ENCODE peak calls at places on chromosome 16, in seven cellular contexts. One of them, this sample, is unnamed.

GRCh38 chr16:62709856-62710255 is 673.6 kb upstream of the CDH8 start:
- DNase-seq in activated CD4-positive, alpha-beta T cell treated with anti-CD3 and anti-CD28 coated beads, Interleukin-2, amount 10 ng/mL, durations not matched to agents 7 days and 5 days: no peak
- DNase-seq in OCI-M1: no peak
- DNase-seq in ascending aorta: no peak
- DNase-seq in NCI-H1417 treated with DMSO at 0.1 percent for 48 hours: no peak
- DNase-seq in left ventricle myocardium superior: no peak
- DNase-seq in HTR-8/SVneo: no peak
- DNase-seq in this sample: no peak

GRCh38 chr16:51881731-51882130 is 665.2 kb downstream of the TOX3 start:
- DNase-seq in activated CD4-positive, alpha-beta T cell treated with anti-CD3 and anti-CD28 coated beads, Interleukin-2, amount 10 ng/mL, durations not matched to agents 7 days and 5 days: no peak
- DNase-seq in OCI-M1: no peak
- DNase-seq in ascending aorta: no peak
- DNase-seq in NCI-H1417 treated with DMSO at 0.1 percent for 48 hours: no peak
- DNase-seq in left ventricle myocardium superior: no peak
- DNase-seq in HTR-8/SVneo: no peak
- DNase-seq in this sample: no peak

GRCh38 chr16:81035975-81036750 is 521 bp downstream of the ATMIN start:
- DNase-seq in activated CD4-positive, alpha-beta T cell treated with anti-CD3 and anti-CD28 coated beads, Interleukin-2, amount 10 ng/mL, durations not matched to agents 7 days and 5 days: peak
- DNase-seq in OCI-M1: peak
- DNase-seq in ascending aorta: no peak
- DNase-seq in NCI-H1417 treated with DMSO at 0.1 percent for 48 hours: no peak
- DNase-seq in left ventricle myocardium superior: peak
- DNase-seq in HTR-8/SVneo: peak
- DNase-seq in this sample: no peak

GRCh38 chr16:66275795-66276428 is 90.6 kb upstream of the CDH5 start:
- DNase-seq in activated CD4-positive, alpha-beta T cell treated with anti-CD3 and anti-CD28 coated beads, Interleukin-2, amount 10 ng/mL, durations not matched to agents 7 days and 5 days: peak
- DNase-seq in OCI-M1: peak
- DNase-seq in ascending aorta: no peak
- DNase-seq in NCI-H1417 treated with DMSO at 0.1 percent for 48 hours: no peak
- DNase-seq in left ventricle myocardium superior: no peak
- DNase-seq in HTR-8/SVneo: peak
- DNase-seq in this sample: peak

GRCh38 chr16:10688291-10688690 is 6.4 kb downstream of the TEKT5 start:
- DNase-seq in activated CD4-positive, alpha-beta T cell treated with anti-CD3 and anti-CD28 coated beads, Interleukin-2, amount 10 ng/mL, durations not matched to agents 7 days and 5 days: no peak
- DNase-seq in OCI-M1: no peak
- DNase-seq in ascending aorta: no peak
- DNase-seq in NCI-H1417 treated with DMSO at 0.1 percent for 48 hours: no peak
- DNase-seq in left ventricle myocardium superior: no peak
- DNase-seq in HTR-8/SVneo: no peak
- DNase-seq in this sample: no peak

GRCh38 chr16:20874088-20874581 is 26.0 kb downstream of the DCUN1D3 start:
- DNase-seq in activated CD4-positive, alpha-beta T cell treated with anti-CD3 and anti-CD28 coated beads, Interleukin-2, amount 10 ng/mL, durations not matched to agents 7 days and 5 days: no peak
- DNase-seq in OCI-M1: no peak
- DNase-seq in ascending aorta: no peak
- DNase-seq in NCI-H1417 treated with DMSO at 0.1 percent for 48 hours: no peak
- DNase-seq in left ventricle myocardium superior: no peak
- DNase-seq in HTR-8/SVneo: no peak
- DNase-seq in this sample: no peak

GRCh38 chr16:88815901-88816589 is 4.3 kb upstream of the APRT start:
- DNase-seq in activated CD4-positive, alpha-beta T cell treated with anti-CD3 and anti-CD28 coated beads, Interleukin-2, amount 10 ng/mL, durations not matched to agents 7 days and 5 days: peak
- DNase-seq in OCI-M1: peak
- DNase-seq in ascending aorta: no peak
- DNase-seq in NCI-H1417 treated with DMSO at 0.1 percent for 48 hours: peak
- DNase-seq in left ventricle myocardium superior: peak
- DNase-seq in HTR-8/SVneo: peak
- DNase-seq in this sample: no peak

GRCh38 chr16:75486014-75486404 is 9.2 kb downstream of the CHST6 start:
- DNase-seq in activated CD4-positive, alpha-beta T cell treated with anti-CD3 and anti-CD28 coated beads, Interleukin-2, amount 10 ng/mL, durations not matched to agents 7 days and 5 days: no peak
- DNase-seq in OCI-M1: no peak
- DNase-seq in ascending aorta: no peak
- DNase-seq in NCI-H1417 treated with DMSO at 0.1 percent for 48 hours: no peak
- DNase-seq in left ventricle myocardium superior: no peak
- DNase-seq in HTR-8/SVneo: no peak
- DNase-seq in this sample: no peak

GRCh38 chr16:30644334-30644830 is 6.4 kb upstream of the PRR14 start:
- DNase-seq in activated CD4-positive, alpha-beta T cell treated with anti-CD3 and anti-CD28 coated beads, Interleukin-2, amount 10 ng/mL, durations not matched to agents 7 days and 5 days: no peak
- DNase-seq in OCI-M1: no peak
- DNase-seq in ascending aorta: no peak
- DNase-seq in NCI-H1417 treated with DMSO at 0.1 percent for 48 hours: no peak
- DNase-seq in left ventricle myocardium superior: no peak
- DNase-seq in HTR-8/SVneo: no peak
- DNase-seq in this sample: no peak

GRCh38 chr16:86232496-86232895 is 277.8 kb upstream of the FOXF1 start:
- DNase-seq in activated CD4-positive, alpha-beta T cell treated with anti-CD3 and anti-CD28 coated beads, Interleukin-2, amount 10 ng/mL, durations not matched to agents 7 days and 5 days: no peak
- DNase-seq in OCI-M1: no peak
- DNase-seq in ascending aorta: no peak
- DNase-seq in NCI-H1417 treated with DMSO at 0.1 percent for 48 hours: no peak
- DNase-seq in left ventricle myocardium superior: no peak
- DNase-seq in HTR-8/SVneo: no peak
- DNase-seq in this sample: no peak

GRCh38 chr16:15894571-15895358 is 6.4 kb upstream of the CEP20 start:
- DNase-seq in activated CD4-positive, alpha-beta T cell treated with anti-CD3 and anti-CD28 coated beads, Interleukin-2, amount 10 ng/mL, durations not matched to agents 7 days and 5 days: no peak
- DNase-seq in OCI-M1: no peak
- DNase-seq in ascending aorta: no peak
- DNase-seq in NCI-H1417 treated with DMSO at 0.1 percent for 48 hours: no peak
- DNase-seq in left ventricle myocardium superior: no peak
- DNase-seq in HTR-8/SVneo: no peak
- DNase-seq in this sample: no peak

GRCh38 chr16:14454391-14454790 is 175.7 kb downstream of the PARN start:
- DNase-seq in activated CD4-positive, alpha-beta T cell treated with anti-CD3 and anti-CD28 coated beads, Interleukin-2, amount 10 ng/mL, durations not matched to agents 7 days and 5 days: no peak
- DNase-seq in OCI-M1: no peak
- DNase-seq in ascending aorta: no peak
- DNase-seq in NCI-H1417 treated with DMSO at 0.1 percent for 48 hours: no peak
- DNase-seq in left ventricle myocardium superior: no peak
- DNase-seq in HTR-8/SVneo: no peak
- DNase-seq in this sample: no peak

GRCh38 chr16:52077656-52078055 is 469.3 kb downstream of the TOX3 start:
- DNase-seq in activated CD4-positive, alpha-beta T cell treated with anti-CD3 and anti-CD28 coated beads, Interleukin-2, amount 10 ng/mL, durations not matched to agents 7 days and 5 days: no peak
- DNase-seq in OCI-M1: no peak
- DNase-seq in ascending aorta: no peak
- DNase-seq in NCI-H1417 treated with DMSO at 0.1 percent for 48 hours: no peak
- DNase-seq in left ventricle myocardium superior: no peak
- DNase-seq in HTR-8/SVneo: no peak
- DNase-seq in this sample: no peak

GRCh38 chr16:87297918-87298631 is 19.1 kb downstream of the C16orf95 start:
- DNase-seq in activated CD4-positive, alpha-beta T cell treated with anti-CD3 and anti-CD28 coated beads, Interleukin-2, amount 10 ng/mL, durations not matched to agents 7 days and 5 days: peak
- DNase-seq in OCI-M1: peak
- DNase-seq in ascending aorta: no peak
- DNase-seq in NCI-H1417 treated with DMSO at 0.1 percent for 48 hours: no peak
- DNase-seq in left ventricle myocardium superior: no peak
- DNase-seq in HTR-8/SVneo: peak
- DNase-seq in this sample: no peak

GRCh38 chr16:29972992-29973383 is 680 bp upstream of the TAOK2 start:
- DNase-seq in activated CD4-positive, alpha-beta T cell treated with anti-CD3 and anti-CD28 coated beads, Interleukin-2, amount 10 ng/mL, durations not matched to agents 7 days and 5 days: no peak
- DNase-seq in OCI-M1: no peak
- DNase-seq in ascending aorta: no peak
- DNase-seq in NCI-H1417 treated with DMSO at 0.1 percent for 48 hours: no peak
- DNase-seq in left ventricle myocardium superior: no peak
- DNase-seq in HTR-8/SVneo: no peak
- DNase-seq in this sample: no peak

GRCh38 chr16:89253548-89254287 is 36.2 kb downstream of the ZNF778 start:
- DNase-seq in activated CD4-positive, alpha-beta T cell treated with anti-CD3 and anti-CD28 coated beads, Interleukin-2, amount 10 ng/mL, durations not matched to agents 7 days and 5 days: no peak
- DNase-seq in OCI-M1: no peak
- DNase-seq in ascending aorta: no peak
- DNase-seq in NCI-H1417 treated with DMSO at 0.1 percent for 48 hours: no peak
- DNase-seq in left ventricle myocardium superior: no peak
- DNase-seq in HTR-8/SVneo: no peak
- DNase-seq in this sample: no peak

GRCh38 chr16:1535391-1536291 is 2.2 kb downstream of the TMEM204 start:
- DNase-seq in activated CD4-positive, alpha-beta T cell treated with anti-CD3 and anti-CD28 coated beads, Interleukin-2, amount 10 ng/mL, durations not matched to agents 7 days and 5 days: peak
- DNase-seq in OCI-M1: no peak
- DNase-seq in ascending aorta: no peak
- DNase-seq in NCI-H1417 treated with DMSO at 0.1 percent for 48 hours: no peak
- DNase-seq in left ventricle myocardium superior: peak
- DNase-seq in HTR-8/SVneo: no peak
- DNase-seq in this sample: no peak

GRCh38 chr16:22424161-22424937 is 49.9 kb upstream of the CDR2 start:
- DNase-seq in activated CD4-positive, alpha-beta T cell treated with anti-CD3 and anti-CD28 coated beads, Interleukin-2, amount 10 ng/mL, durations not matched to agents 7 days and 5 days: no peak
- DNase-seq in OCI-M1: no peak
- DNase-seq in ascending aorta: peak
- DNase-seq in NCI-H1417 treated with DMSO at 0.1 percent for 48 hours: no peak
- DNase-seq in left ventricle myocardium superior: peak
- DNase-seq in HTR-8/SVneo: no peak
- DNase-seq in this sample: peak

GRCh38 chr16:19898924-19899604 is 14.4 kb upstream of the GPRC5B start:
- DNase-seq in activated CD4-positive, alpha-beta T cell treated with anti-CD3 and anti-CD28 coated beads, Interleukin-2, amount 10 ng/mL, durations not matched to agents 7 days and 5 days: peak
- DNase-seq in OCI-M1: peak
- DNase-seq in ascending aorta: no peak
- DNase-seq in NCI-H1417 treated with DMSO at 0.1 percent for 48 hours: no peak
- DNase-seq in left ventricle myocardium superior: no peak
- DNase-seq in HTR-8/SVneo: peak
- DNase-seq in this sample: peak

GRCh38 chr16:80968386-80969113 is 38.1 kb downstream of the CMC2 start:
- DNase-seq in activated CD4-positive, alpha-beta T cell treated with anti-CD3 and anti-CD28 coated beads, Interleukin-2, amount 10 ng/mL, durations not matched to agents 7 days and 5 days: no peak
- DNase-seq in OCI-M1: no peak
- DNase-seq in ascending aorta: no peak
- DNase-seq in NCI-H1417 treated with DMSO at 0.1 percent for 48 hours: no peak
- DNase-seq in left ventricle myocardium superior: no peak
- DNase-seq in HTR-8/SVneo: no peak
- DNase-seq in this sample: no peak